ENCODE peak calls at places on chromosomes 16 and 17, in seven cellular contexts. E is OCI-LY7; N is CD8-positive, alpha-beta T cell; Y is left lung; J is uterus; D is body of pancreas; P is Peyer's patch. Z is an unnamed sample.

GRCh38 chr16:751152-752007 is 9.2 kb upstream of the MSLN start:
- DNase-seq in Y (peak; percentile 78), E (no peak), J (no peak), D (no peak), P (no peak), N (no peak), Z (no peak)

GRCh38 chr16:56389554-56389953 is 35.8 kb downstream of the AMFR start:
- DNase-seq in E (no peak), Y (no peak), D (no peak), P (no peak), N (no peak), J (no peak), Z (peak; percentile 83)

GRCh38 chr16:85944572-85945423 is 45.8 kb downstream of the IRF8 start:
- DNase-seq in Y (no peak), J (no peak), E (peak; percentile 37), P (no peak), N (no peak), D (no peak), Z (no peak)

GRCh38 chr16:25966172-25967097 is 274.7 kb downstream of the HS3ST4 start:
- DNase-seq in E (no peak), N (no peak), J (no peak), P (no peak), D (no peak), Y (no peak), Z (no peak)

GRCh38 chr16:19879241-19879792 is 5.3 kb downstream of the GPRC5B start:
- DNase-seq in D (peak; percentile 58), Y (no peak), E (no peak), J (no peak), P (no peak), N (no peak), Z (peak; percentile 11)

GRCh38 chr17:1182831-1183578 is 3.2 kb upstream of the ABR start:
- DNase-seq in P (no peak), E (no peak), D (no peak), N (no peak), Y (no peak), J (no peak), Z (no peak)

GRCh38 chr16:53600076-53600475 is 97.1 kb upstream of the AKTIP start:
- DNase-seq in Y (no peak), J (no peak), N (no peak), P (no peak), D (no peak), E (no peak), Z (no peak)

GRCh38 chr17:8151120-8151640 is 1.0 kb downstream of the PER1 start:
- DNase-seq in J (peak; percentile 91), P (peak; percentile 96), Y (peak; percentile 97), D (peak; percentile 89), E (peak; percentile 89), N (peak; percentile 87), Z (peak; percentile 63)

GRCh38 chr17:80106751-80107150 is 5.4 kb downstream of the GAA start:
- DNase-seq in D (no peak), N (no peak), E (no peak), Y (no peak), J (no peak), P (peak; percentile 33), Z (no peak)

GRCh38 chr16:83966153-83966696 is 1.8 kb upstream of the NECAB2 start:
- DNase-seq in E (no peak), Y (no peak), J (no peak), N (no peak), P (no peak), D (no peak), Z (no peak)

GRCh38 chr16:60100371-60100770 is 1366.3 kb upstream of the GOT2 start:
- DNase-seq in E (no peak), N (no peak), D (no peak), P (no peak), J (no peak), Y (no peak), Z (no peak)

GRCh38 chr16:68995011-68995504 is 110.4 kb upstream of the HAS3 start:
- DNase-seq in P (peak; percentile 47), E (no peak), Y (no peak), J (no peak), N (no peak), D (peak; percentile 33), Z (no peak)

GRCh38 chr17:74447628-74448159 is 15.8 kb downstream of the GPRC5C start:
- DNase-seq in Y (peak; percentile 35), D (no peak), E (no peak), N (no peak), P (no peak), J (no peak), Z (no peak)

GRCh38 chr16:54927125-54928015 is 3.3 kb upstream of the IRX5 start:
- DNase-seq in J (no peak), Y (no peak), P (no peak), E (peak; percentile 13), D (no peak), N (no peak), Z (no peak)

GRCh38 chr16:68993885-68994284 is 111.6 kb upstream of the HAS3 start:
- DNase-seq in J (no peak), N (no peak), D (no peak), E (no peak), Y (no peak), P (no peak), Z (peak; percentile 85)

GRCh38 chr16:56737539-56737938 is 7.6 kb downstream of the NUP93 start:
- DNase-seq in D (no peak), P (no peak), J (no peak), N (no peak), Y (no peak), E (no peak), Z (no peak)

GRCh38 chr17:40086150-40087044 is 14.0 kb downstream of the NR1D1 start:
- DNase-seq in P (peak; percentile 77), E (peak; percentile 77), J (peak; percentile 57), Y (no peak), D (peak; percentile 64), N (peak; percentile 53), Z (no peak)

GRCh38 chr16:89365044-89365467 is 125.3 kb downstream of the ANKRD11 start:
- DNase-seq in E (no peak), Y (no peak), P (no peak), D (no peak), J (no peak), N (no peak), Z (peak; percentile 45)

GRCh38 chr16:81466351-81466960 is 21.8 kb downstream of the CMIP start:
- DNase-seq in Y (no peak), P (no peak), E (no peak), N (no peak), D (no peak), J (no peak), Z (no peak)

GRCh38 chr17:21242026-21242700 is 11.0 kb downstream of the NATD1 start:
- DNase-seq in P (no peak), D (no peak), E (no peak), N (no peak), Y (no peak), J (no peak), Z (no peak)

GRCh38 chr17:51585514-51586104 is 325.3 kb downstream of the UTP18 start:
- DNase-seq in N (no peak), J (no peak), Y (no peak), E (no peak), D (peak; percentile 3), P (no peak), Z (no peak)

DNA sequence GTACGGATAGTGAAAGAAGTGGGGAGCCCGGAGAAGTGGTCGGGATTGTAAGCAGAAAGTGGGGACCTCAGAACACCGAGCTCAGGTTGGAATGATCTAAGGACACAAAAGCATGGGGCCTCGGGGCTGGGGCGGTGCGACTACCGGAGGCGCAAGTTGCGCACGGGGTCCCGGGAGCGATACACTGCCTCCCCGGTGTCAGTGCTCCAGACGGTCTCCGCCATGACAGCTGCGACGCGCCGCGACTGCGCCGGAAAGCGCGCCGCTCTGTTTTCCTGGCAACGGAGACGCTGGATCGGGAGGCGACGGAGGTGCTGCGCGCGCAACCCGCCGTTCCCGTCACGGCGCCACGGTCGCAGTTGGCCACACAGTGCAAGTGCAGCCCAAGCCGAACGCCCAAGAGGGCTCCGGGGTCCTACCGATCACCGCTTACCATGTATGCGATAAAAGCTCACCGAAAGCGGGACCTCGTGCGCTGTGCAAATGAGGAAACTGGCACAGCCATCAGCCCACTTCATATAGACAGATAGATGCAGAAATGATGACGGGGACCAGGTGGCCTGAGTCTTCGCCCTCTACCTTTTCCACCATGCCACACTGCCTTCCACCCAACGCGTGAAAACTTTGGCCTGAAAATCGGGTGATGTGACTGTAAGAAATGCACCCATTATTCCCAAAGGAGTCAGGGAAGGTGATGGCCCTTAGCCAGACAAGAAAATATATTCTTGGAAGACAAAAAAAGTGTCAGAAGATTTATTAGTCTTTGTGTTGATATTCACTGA is at the start of gene MKS1:
- DNase-seq in E (peak; percentile 70), Y (peak; percentile 98), J (peak; percentile 91), D (peak; percentile 96), N (peak; percentile 94), P (peak; percentile 98), Z (peak; percentile 71)
- TF ChIP-seq CTCF in E (peak; percentile 59), Y (peak; percentile 86), J (peak; percentile 77), D (peak; percentile 89), N (peak; percentile 67), P (peak; percentile 79), Z (peak; percentile 57)

DNA sequence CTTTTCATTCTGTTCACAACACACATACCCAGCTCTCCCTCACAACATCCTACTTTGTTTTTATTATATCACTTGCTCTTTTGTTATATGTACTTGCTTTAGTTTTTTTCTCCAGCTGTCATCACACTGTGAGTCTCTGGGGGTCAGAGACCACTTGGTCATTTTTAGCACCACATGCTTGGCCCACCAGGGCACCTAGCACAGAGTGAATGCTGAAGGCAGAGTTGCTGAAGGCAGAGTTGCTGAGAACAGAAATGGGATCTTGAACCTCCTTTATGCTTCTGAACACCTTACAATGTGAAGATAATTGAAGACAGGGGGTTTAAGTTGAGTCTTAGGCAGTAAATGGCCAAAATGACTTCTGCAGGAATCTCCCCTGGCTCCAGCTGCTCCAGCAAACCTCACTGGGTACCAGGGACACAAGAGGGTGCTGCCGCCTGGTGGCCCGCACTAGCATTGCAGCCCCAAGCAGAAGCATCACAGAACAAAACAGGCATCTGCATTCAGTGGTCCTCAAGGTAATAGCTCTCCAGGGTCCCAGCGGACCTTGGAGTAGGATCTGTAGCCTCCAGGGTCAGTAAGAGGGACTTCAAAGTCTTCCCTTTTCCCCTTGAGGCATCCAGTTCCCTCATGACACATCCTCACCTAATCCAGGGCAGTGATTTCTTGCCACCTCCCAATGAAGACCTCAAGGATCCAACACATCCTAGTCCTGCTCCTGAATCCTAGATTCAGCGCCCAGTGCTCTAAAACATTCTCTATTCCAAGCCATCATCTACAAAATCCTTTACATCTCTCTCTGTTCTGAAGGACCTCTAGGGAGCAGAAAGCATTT is 1972.6 kb downstream of the TP53TG3F start:
- DNase-seq in D (no peak), E (peak; percentile 20), P (no peak), J (no peak), N (no peak), Y (peak; percentile 55), Z (no peak)
- H3K9me3 ChIP-seq in D (no peaks in the 10 kb centered on the region), E (no peaks in the 10 kb centered on the region), P (no peaks in the 10 kb centered on the region), J (no peaks in the 10 kb centered on the region), N (peaks cover 4% of the 10 kb centered on the region), Y (no peaks in the 10 kb centered on the region), Z (peaks cover 28% of the 10 kb centered on the region)

DNA sequence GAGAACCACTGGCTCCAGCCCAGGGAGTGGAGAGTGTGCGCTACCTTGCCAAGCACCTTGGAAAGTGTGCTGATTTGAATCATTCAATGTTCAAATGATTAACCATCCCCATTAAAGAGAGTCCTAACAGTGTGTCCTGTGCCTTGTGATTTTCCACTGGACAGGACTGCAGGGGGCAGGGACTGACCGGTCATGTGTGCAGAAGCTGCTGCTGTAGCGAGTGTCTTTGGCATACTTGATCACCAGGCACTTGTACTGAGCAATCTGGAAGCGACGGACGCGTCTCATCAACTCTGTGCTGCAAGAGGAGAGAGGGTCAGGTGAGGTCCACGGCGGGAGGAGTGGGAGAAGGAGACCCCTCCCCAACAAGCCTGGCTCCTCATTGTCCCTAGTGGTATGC is 2.0 kb downstream of the TK1 start:
- DNase-seq in J (no peak), D (peak; percentile 62), Y (no peak), E (no peak), N (no peak), P (no peak), Z (no peak)
- H3K27ac ChIP-seq in J (no peak overlapping the region), D (peak overlapping the region; percentile 73), Y (peak overlapping the region; percentile 13), E (no peak overlapping the region), N (no peak overlapping the region), P (peak overlapping the region; percentile 5), Z (no peak overlapping the region)

GRCh38 chr17:50547035-50547735 is at the start of gene SPATA20:
- DNase-seq in D (peak; percentile 96), E (peak; percentile 86), J (peak; percentile 92), N (peak; percentile 81), P (peak; percentile 97), Y (peak; percentile 98), Z (peak; percentile 63)
- TF ChIP-seq CTCF in D (peak; percentile 99), E (peak; percentile 91), J (peak; percentile 100), N (peak; percentile 95), P (peak; percentile 99), Y (peak; percentile 96), Z (peak; percentile 95)